ENCODE peak calls at places on chromosomes 3 and 15, in five cellular contexts. N, Q, Y, L and P are unnamed samples.

GRCh38 chr15:64152507-64153387 is 1.2 kb downstream of the SNX22 start:
- DNase-seq in L (no peak), Y (no peak), Q (no peak), N (no peak), P (peak)

GRCh38 chr3:174541708-174542107 is 317.4 kb upstream of the NAALADL2 start:
- DNase-seq in Q (no peak), N (peak), Y (peak), L (peak), P (no peak)

GRCh38 chr3:5165698-5166097 is 21.8 kb upstream of the EDEM1 start:
- DNase-seq in Y (no peak), N (no peak), Q (no peak), L (no peak), P (no peak)

GRCh38 chr3:49914906-49915305 is 11.2 kb upstream of the MST1R start:
- DNase-seq in N (no peak), Q (no peak), L (no peak), Y (no peak), P (no peak)

GRCh38 chr3:138914870-138915502 is 32.0 kb downstream of the FOXL2 start:
- DNase-seq in Q (peak), N (peak), Y (no peak), L (no peak), P (no peak)

GRCh38 chr3:156576887-156577427 is 22.0 kb upstream of the SSR3 start:
- DNase-seq in Y (no peak), N (no peak), L (peak), Q (peak), P (no peak)

GRCh38 chr3:189688296-189688695 is 57.1 kb downstream of the TP63 start:
- DNase-seq in L (no peak), N (peak), Y (no peak), Q (no peak), P (no peak)

GRCh38 chr3:151926956-151927355 is 53.5 kb downstream of the SUCNR1 start:
- DNase-seq in Q (peak), L (no peak), Y (peak), N (peak), P (no peak)

GRCh38 chr15:85504739-85505676 is 124.6 kb downstream of the AKAP13 start:
- DNase-seq in Y (peak), N (peak), L (peak), Q (peak), P (peak)

GRCh38 chr3:193980326-193980725 is 155.6 kb upstream of the HES1 start:
- DNase-seq in Q (no peak), L (peak), N (no peak), Y (no peak), P (no peak)

GRCh38 chr3:193978030-193978429 is 157.9 kb upstream of the HES1 start:
- DNase-seq in Y (no peak), L (no peak), N (no peak), Q (no peak), P (no peak)

GRCh38 chr3:193978446-193978845 is 157.5 kb upstream of the HES1 start:
- DNase-seq in Y (no peak), N (no peak), Q (no peak), L (no peak), P (no peak)

GRCh38 chr3:193975072-193975535 is 160.8 kb upstream of the HES1 start:
- DNase-seq in Y (no peak), Q (no peak), L (no peak), N (no peak), P (peak)

GRCh38 chr3:193977622-193978021 is 158.3 kb upstream of the HES1 start:
- DNase-seq in Y (no peak), N (no peak), L (no peak), Q (no peak), P (no peak)
- H3K27ac ChIP-seq in Y (no peak), N (no peak), L (no peak), Q (no peak), P (no peak)

GRCh38 chr15:31373096-31373865 is 46.6 kb downstream of the KLF13 start:
- DNase-seq in N (no peak), Y (no peak), Q (no peak), L (no peak), P (no peak)

GRCh38 chr15:31371520-31372240 is 45.0 kb downstream of the KLF13 start:
- DNase-seq in N (no peak), L (no peak), Q (no peak), Y (no peak), P (no peak)

GRCh38 chr15:31373970-31374369 is 47.3 kb downstream of the KLF13 start:
- DNase-seq in L (no peak), Y (no peak), Q (no peak), N (no peak), P (no peak)

GRCh38 chr15:31374489-31374888 is 47.9 kb downstream of the KLF13 start:
- DNase-seq in Y (peak), N (no peak), L (no peak), Q (no peak), P (no peak)

DNA sequence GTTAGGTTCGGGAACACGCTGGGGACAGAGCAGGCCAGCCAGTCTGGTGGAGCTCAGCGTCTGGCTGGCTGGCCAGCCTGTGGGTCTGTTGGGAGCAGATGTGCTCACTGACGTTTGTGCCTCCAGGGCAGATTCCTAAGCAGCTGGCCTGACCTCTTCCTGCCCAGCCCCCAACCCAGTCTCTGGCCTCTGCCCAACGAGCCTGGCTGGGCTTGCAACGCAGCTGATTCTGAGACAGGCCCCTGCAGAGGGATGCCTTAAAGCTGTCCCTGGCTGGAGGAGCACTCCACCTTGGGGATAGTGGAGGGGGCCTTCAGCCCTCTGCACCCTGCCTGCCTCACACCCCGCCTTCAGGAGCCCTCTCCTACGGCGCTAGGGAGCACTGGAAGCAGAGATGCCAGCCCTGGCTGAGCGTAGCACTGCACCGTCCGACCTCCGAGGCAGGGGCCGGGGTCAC is 46.0 kb downstream of the KLF13 start:
- DNase-seq in Q (peak), L (peak), N (peak), Y (peak), P (peak)
- H3K27ac ChIP-seq in Q (peak), L (no peak), N (peak), Y (peak), P (peak)

GRCh38 chr3:7421065-7421464 is 560.1 kb downstream of the GRM7 start:
- DNase-seq in N (no peak), L (no peak), Y (no peak), Q (peak), P (no peak)
- H3K27ac ChIP-seq in N (no peak), L (no peak), Y (no peak), Q (no peak), P (no peak)

DNA sequence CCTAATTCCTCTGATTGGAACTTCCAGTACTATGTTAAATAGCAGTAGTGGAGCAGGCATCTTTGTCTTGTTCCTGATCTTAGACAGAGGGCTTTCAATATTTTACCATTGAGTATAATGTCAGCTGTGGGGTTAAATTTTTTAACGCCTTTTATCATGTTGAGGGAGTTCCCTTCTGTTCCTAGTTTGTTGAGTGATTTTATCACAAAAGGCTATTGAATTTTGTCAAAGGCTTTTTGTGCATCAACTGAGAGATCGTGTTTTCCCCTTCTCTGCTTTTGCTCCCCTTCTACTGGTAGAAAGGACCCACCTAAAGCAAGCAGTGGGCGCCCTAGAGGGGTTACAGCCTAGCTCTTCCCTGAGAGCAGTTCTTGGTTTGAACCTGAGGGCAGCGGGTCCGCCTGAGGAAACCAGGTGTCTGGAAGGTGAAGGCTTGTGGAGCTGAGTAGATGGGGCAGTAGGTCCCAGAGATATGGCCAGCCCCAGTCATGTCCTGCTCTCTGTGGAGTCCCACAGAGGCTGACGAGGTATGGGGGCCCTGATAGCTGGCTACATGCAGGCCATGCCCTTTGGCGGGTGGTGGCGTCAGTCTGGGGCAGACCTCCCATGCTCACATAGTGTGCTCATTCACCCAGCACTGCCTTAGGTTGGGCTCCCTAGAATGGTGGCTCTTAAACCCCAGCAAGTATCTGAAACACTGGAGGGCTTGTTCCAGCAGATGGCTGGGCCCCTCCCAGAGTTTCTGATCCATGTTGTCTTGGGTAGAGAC is 11.3 kb downstream of the HDAC11 start:
- DNase-seq in N (no peak), L (no peak), Q (no peak), Y (no peak), P (peak)
- H3K27ac ChIP-seq in N (no peak), L (no peak), Q (no peak), Y (no peak), P (no peak)

GRCh38 chr3:8519156-8519555 is 17.5 kb downstream of the LMCD1 start:
- DNase-seq in Y (peak), L (peak), N (peak), Q (peak), P (no peak)

GRCh38 chr3:8519774-8520448 is 18.3 kb downstream of the LMCD1 start:
- DNase-seq in Q (no peak), Y (no peak), L (no peak), N (no peak), P (peak)

GRCh38 chr3:8517490-8517889 is 15.9 kb downstream of the LMCD1 start:
- DNase-seq in Q (no peak), Y (no peak), N (no peak), L (no peak), P (no peak)

GRCh38 chr3:8516783-8517182 is 15.2 kb downstream of the LMCD1 start:
- DNase-seq in L (no peak), Y (no peak), N (no peak), Q (no peak), P (no peak)

DNA sequence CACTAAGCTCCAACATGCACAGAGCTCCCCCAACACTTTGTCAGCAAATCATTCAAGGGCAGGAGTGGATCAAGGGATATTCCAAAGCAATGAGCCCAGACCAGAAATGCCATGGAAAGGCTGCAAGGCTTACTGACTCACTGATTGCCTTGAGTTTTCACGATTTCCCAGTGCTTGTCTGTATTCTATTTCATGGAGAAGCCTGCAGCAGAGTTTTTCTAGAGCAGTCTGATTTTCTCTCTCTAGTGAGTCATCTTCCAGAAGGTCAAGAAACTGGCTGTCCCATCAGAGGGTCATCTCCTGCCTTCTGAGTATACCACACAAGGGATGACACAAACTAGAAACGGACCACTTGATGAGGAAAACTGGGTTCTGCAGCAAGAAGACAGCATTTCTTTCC is 16.5 kb downstream of the LMCD1 start:
- DNase-seq in Q (no peak), N (peak), Y (peak), L (peak), P (peak)
- H3K27ac ChIP-seq in Q (peak), N (peak), Y (peak), L (no peak), P (no peak)